ENCODE peak calls at places on chromosome 4, in nine cellular contexts. One of them, this sample, is unnamed.

GRCh38 chr4:169272265-169272886 is 1.6 kb upstream of the SH3RF1 start:
- DNase-seq in CD4-positive, alpha-beta memory T cell: no peak
- DNase-seq in upper lobe of right lung: no peak
- DNase-seq in HCT116: no peak
- DNase-seq in NAMALWA: peak
- DNase-seq in AG09309: peak
- DNase-seq in mucosa of descending colon: no peak
- DNase-seq in iPS-NIHi11: no peak
- DNase-seq in activated T-helper 1 cell treated with Interleukin-2 at 50 U/mL for 16 hours: no peak
- DNase-seq in this sample: no peak

GRCh38 chr4:40152642-40153041 is 44.2 kb upstream of the RHOH start:
- DNase-seq in CD4-positive, alpha-beta memory T cell: peak
- DNase-seq in upper lobe of right lung: no peak
- DNase-seq in HCT116: no peak
- DNase-seq in NAMALWA: peak
- DNase-seq in AG09309: no peak
- DNase-seq in mucosa of descending colon: no peak
- DNase-seq in iPS-NIHi11: no peak
- DNase-seq in activated T-helper 1 cell treated with Interleukin-2 at 50 U/mL for 16 hours: no peak
- DNase-seq in this sample: no peak

GRCh38 chr4:4759233-4759632 is 100.2 kb upstream of the MSX1 start:
- DNase-seq in CD4-positive, alpha-beta memory T cell: no peak
- DNase-seq in upper lobe of right lung: no peak
- DNase-seq in HCT116: no peak
- DNase-seq in NAMALWA: no peak
- DNase-seq in AG09309: no peak
- DNase-seq in mucosa of descending colon: no peak
- DNase-seq in iPS-NIHi11: no peak
- DNase-seq in activated T-helper 1 cell treated with Interleukin-2 at 50 U/mL for 16 hours: no peak
- DNase-seq in this sample: no peak

GRCh38 chr4:37535872-37536271 is 150.3 kb downstream of the RELL1 start:
- DNase-seq in CD4-positive, alpha-beta memory T cell: no peak
- DNase-seq in upper lobe of right lung: no peak
- DNase-seq in HCT116: no peak
- DNase-seq in NAMALWA: no peak
- DNase-seq in AG09309: no peak
- DNase-seq in mucosa of descending colon: no peak
- DNase-seq in iPS-NIHi11: no peak
- DNase-seq in activated T-helper 1 cell treated with Interleukin-2 at 50 U/mL for 16 hours: no peak
- DNase-seq in this sample: peak

GRCh38 chr4:7964890-7965662 is 25.4 kb upstream of the AFAP1 start:
- DNase-seq in CD4-positive, alpha-beta memory T cell: peak
- DNase-seq in upper lobe of right lung: no peak
- DNase-seq in HCT116: no peak
- DNase-seq in NAMALWA: no peak
- DNase-seq in AG09309: no peak
- DNase-seq in mucosa of descending colon: no peak
- DNase-seq in iPS-NIHi11: no peak
- DNase-seq in activated T-helper 1 cell treated with Interleukin-2 at 50 U/mL for 16 hours: peak
- DNase-seq in this sample: no peak

GRCh38 chr4:2364654-2365053 is 53.8 kb downstream of the ZFYVE28 start:
- DNase-seq in CD4-positive, alpha-beta memory T cell: peak
- DNase-seq in upper lobe of right lung: peak
- DNase-seq in HCT116: no peak
- DNase-seq in NAMALWA: no peak
- DNase-seq in AG09309: no peak
- DNase-seq in mucosa of descending colon: peak
- DNase-seq in iPS-NIHi11: no peak
- DNase-seq in activated T-helper 1 cell treated with Interleukin-2 at 50 U/mL for 16 hours: peak
- DNase-seq in this sample: no peak

GRCh38 chr4:189022441-189023035 is 883.3 kb downstream of the TRIML1 start:
- DNase-seq in CD4-positive, alpha-beta memory T cell: no peak
- DNase-seq in upper lobe of right lung: no peak
- DNase-seq in HCT116: no peak
- DNase-seq in NAMALWA: no peak
- DNase-seq in AG09309: peak
- DNase-seq in mucosa of descending colon: no peak
- DNase-seq in iPS-NIHi11: no peak
- DNase-seq in activated T-helper 1 cell treated with Interleukin-2 at 50 U/mL for 16 hours: no peak
- DNase-seq in this sample: peak

GRCh38 chr4:85477538-85477937 is 2.6 kb downstream of the ARHGAP24 start:
- DNase-seq in CD4-positive, alpha-beta memory T cell: no peak
- DNase-seq in upper lobe of right lung: no peak
- DNase-seq in HCT116: no peak
- DNase-seq in NAMALWA: peak
- DNase-seq in AG09309: no peak
- DNase-seq in mucosa of descending colon: no peak
- DNase-seq in iPS-NIHi11: no peak
- DNase-seq in activated T-helper 1 cell treated with Interleukin-2 at 50 U/mL for 16 hours: no peak
- DNase-seq in this sample: peak

GRCh38 chr4:3123201-3123671 is 48.8 kb downstream of the HTT start:
- DNase-seq in CD4-positive, alpha-beta memory T cell: no peak
- DNase-seq in upper lobe of right lung: no peak
- DNase-seq in HCT116: no peak
- DNase-seq in NAMALWA: no peak
- DNase-seq in AG09309: no peak
- DNase-seq in mucosa of descending colon: no peak
- DNase-seq in iPS-NIHi11: no peak
- DNase-seq in activated T-helper 1 cell treated with Interleukin-2 at 50 U/mL for 16 hours: no peak
- DNase-seq in this sample: no peak

GRCh38 chr4:84585276-84585675 is 2.3 kb downstream of the CDS1 start:
- DNase-seq in CD4-positive, alpha-beta memory T cell: no peak
- DNase-seq in upper lobe of right lung: no peak
- DNase-seq in HCT116: no peak
- DNase-seq in NAMALWA: no peak
- DNase-seq in AG09309: no peak
- DNase-seq in mucosa of descending colon: no peak
- DNase-seq in iPS-NIHi11: no peak
- DNase-seq in activated T-helper 1 cell treated with Interleukin-2 at 50 U/mL for 16 hours: no peak
- DNase-seq in this sample: no peak

GRCh38 chr4:186953601-186954260 is 230.1 kb upstream of the FAT1 start:
- DNase-seq in CD4-positive, alpha-beta memory T cell: no peak
- DNase-seq in upper lobe of right lung: no peak
- DNase-seq in HCT116: no peak
- DNase-seq in NAMALWA: no peak
- DNase-seq in AG09309: no peak
- DNase-seq in mucosa of descending colon: no peak
- DNase-seq in iPS-NIHi11: no peak
- DNase-seq in activated T-helper 1 cell treated with Interleukin-2 at 50 U/mL for 16 hours: no peak
- DNase-seq in this sample: no peak

GRCh38 chr4:15149842-15150592 is 147.7 kb downstream of the CPEB2 start:
- DNase-seq in CD4-positive, alpha-beta memory T cell: no peak
- DNase-seq in upper lobe of right lung: peak
- DNase-seq in HCT116: peak
- DNase-seq in NAMALWA: no peak
- DNase-seq in AG09309: peak
- DNase-seq in mucosa of descending colon: peak
- DNase-seq in iPS-NIHi11: peak
- DNase-seq in activated T-helper 1 cell treated with Interleukin-2 at 50 U/mL for 16 hours: no peak
- DNase-seq in this sample: peak

GRCh38 chr4:151045907-151046306 is 30.8 kb upstream of the LRBA start:
- DNase-seq in CD4-positive, alpha-beta memory T cell: no peak
- DNase-seq in upper lobe of right lung: no peak
- DNase-seq in HCT116: peak
- DNase-seq in NAMALWA: peak
- DNase-seq in AG09309: no peak
- DNase-seq in mucosa of descending colon: peak
- DNase-seq in iPS-NIHi11: peak
- DNase-seq in activated T-helper 1 cell treated with Interleukin-2 at 50 U/mL for 16 hours: no peak
- DNase-seq in this sample: no peak